ENCODE peak calls at places on chromosomes 4 and X, in five cellular contexts. L is astrocyte of the cerebellum, X is ACHN, E is body of pancreas, Q is BE2C. N is an unnamed sample.

GRCh38 chr4:80912350-80912749 is 118.2 kb upstream of the BMP3 start:
- DNase-seq in L (no peak), X (no peak), E (no peak), Q (no peak), N (no peak)

GRCh38 chrX:132488819-132489255 is at the start of gene MBNL3:
- DNase-seq in L (no peak), X (peak; percentile 37), E (peak; percentile 58), Q (peak; percentile 63), N (peak; percentile 70)

GRCh38 chr4:165905405-165906027 is 32.5 kb downstream of the TLL1 start:
- DNase-seq in L (no peak), X (no peak), E (no peak), Q (no peak), N (no peak)

GRCh38 chr4:28842271-28842670 is 1877.9 kb upstream of the PCDH7 start:
- DNase-seq in L (no peak), X (no peak), E (no peak), Q (no peak), N (no peak)

GRCh38 chr4:159425749-159426376 is 323.0 kb downstream of the RAPGEF2 start:
- DNase-seq in L (no peak), X (no peak), E (no peak), Q (no peak), N (no peak)

GRCh38 chr4:177696438-177696966 is 254.3 kb upstream of the AGA start:
- DNase-seq in L (no peak), X (no peak), E (no peak), Q (peak; percentile 6), N (no peak)

GRCh38 chr4:123776267-123776666 is 379.7 kb downstream of the SPRY1 start:
- DNase-seq in L (no peak), X (no peak), E (no peak), Q (no peak), N (no peak)

GRCh38 chr4:173333658-173334084 is 487 bp downstream of the HMGB2 start:
- DNase-seq in L (no peak), X (peak; percentile 30), E (peak; percentile 64), Q (peak; percentile 58), N (peak; percentile 37)

GRCh38 chr4:133641191-133641590 is 492.1 kb downstream of the PCDH10 start:
- DNase-seq in L (no peak), X (no peak), E (no peak), Q (no peak), N (no peak)

GRCh38 chrX:9465380-9466114 is 689 bp downstream of the TBL1X start:
- DNase-seq in L (no peak), X (no peak), E (peak; percentile 14), Q (peak; percentile 9), N (peak; percentile 39)

GRCh38 chr4:88697113-88697512 is 516 bp downstream of the NAP1L5 start:
- DNase-seq in L (no peak), X (no peak), E (no peak), Q (no peak), N (peak; percentile 19)

GRCh38 chr4:86737244-86737643 is 111.9 kb downstream of the SLC10A6 start:
- DNase-seq in L (no peak), X (no peak), E (no peak), Q (no peak), N (no peak)

GRCh38 chr4:121669163-121669550 is 27.6 kb downstream of the ANXA5 start:
- DNase-seq in L (no peak), X (no peak), E (no peak), Q (no peak), N (no peak)

GRCh38 chr4:176638992-176639391 is 153.7 kb downstream of the VEGFC start:
- DNase-seq in L (no peak), X (no peak), E (no peak), Q (no peak), N (no peak)

GRCh38 chrX:154486052-154486395 is 391 bp downstream of the UBL4A start:
- DNase-seq in L (no peak), X (peak; percentile 1), E (peak; percentile 56), Q (no peak), N (peak; percentile 24)

GRCh38 chr4:7342581-7343352 is 92.0 kb downstream of the PSAPL1 start:
- DNase-seq in L (no peak), X (no peak), E (no peak), Q (no peak), N (no peak)

N was measured in SJCRH30.